ENCODE peak calls at places on chromosomes 4 and X, in five cellular contexts. G, E, W, H and O are unnamed samples.

GRCh38 chr4:133638702-133639101 is 489.6 kb downstream of the PCDH10 start:
- DNase-seq in G (no peak), E (no peak), W (no peak), H (no peak), O (no peak)

GRCh38 chr4:188596027-188596426 is 456.8 kb downstream of the TRIML1 start:
- DNase-seq in G (no peak), E (no peak), W (no peak), H (no peak), O (no peak)

GRCh38 chr4:571838-572572 is 4.1 kb downstream of the TMEM271 start:
- DNase-seq in G (no peak), E (no peak), W (no peak), H (no peak), O (no peak)

GRCh38 chrX:41716217-41716616 is 7.8 kb upstream of the GPR82 start:
- DNase-seq in G (no peak), E (no peak), W (no peak), H (no peak), O (no peak)

GRCh38 chr4:186621959-186622553 is 66.7 kb upstream of the MTNR1A start:
- DNase-seq in G (no peak), E (no peak), W (no peak), H (no peak), O (no peak)

GRCh38 chr4:11596989-11597388 is 168.3 kb upstream of the HS3ST1 start:
- DNase-seq in G (no peak), E (no peak), W (no peak), H (no peak), O (no peak)

GRCh38 chrX:17692709-17693346 is 44.5 kb upstream of the SCML1 start:
- DNase-seq in G (no peak), E (no peak), W (no peak), H (no peak), O (no peak)

GRCh38 chr4:125985856-125986255 is 671.1 kb downstream of the FAT4 start:
- DNase-seq in G (no peak), E (peak; percentile 20), W (no peak), H (no peak), O (no peak)

GRCh38 chr4:40214661-40215418 is 18.0 kb downstream of the RHOH start:
- DNase-seq in G (no peak), E (no peak), W (no peak), H (no peak), O (no peak)

DNA sequence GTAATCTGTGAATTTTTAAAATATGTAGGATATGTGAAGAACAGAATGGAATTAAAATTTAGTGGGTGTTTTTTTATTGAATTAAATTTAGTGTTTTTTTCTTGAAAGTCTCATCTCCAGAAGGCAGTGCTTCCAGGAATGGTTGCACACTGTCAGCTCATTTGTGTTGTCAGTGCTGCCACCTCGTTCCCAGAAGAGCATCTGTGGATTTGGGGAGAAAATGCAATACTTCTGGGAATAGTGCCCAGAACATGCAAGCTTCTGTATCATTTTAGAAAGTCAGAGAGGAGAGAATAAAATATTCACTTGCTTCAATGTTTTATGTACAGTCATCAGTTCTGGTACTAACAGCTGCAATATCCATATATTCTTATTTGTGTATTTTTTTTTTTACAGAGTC is 608.8 kb downstream of the PCDH7 start:
- DNase-seq in G (no peak), E (no peak), W (no peak), H (no peak), O (no peak)
- H3K27ac ChIP-seq in G (no peak overlapping the region), E (no peak overlapping the region), W (no peak overlapping the region), H (no peak overlapping the region), O (no peak overlapping the region)

GRCh38 chr4:88696620-88697019 is 1.0 kb downstream of the NAP1L5 start:
- DNase-seq in G (no peak), E (no peak), W (no peak), H (no peak), O (no peak)

GRCh38 chr4:88698539-88698938 is 910 bp upstream of the NAP1L5 start:
- DNase-seq in G (no peak), E (no peak), W (no peak), H (no peak), O (no peak)

GRCh38 chr4:88693792-88694191 is 3.8 kb downstream of the NAP1L5 start:
- DNase-seq in G (no peak), E (no peak), W (no peak), H (no peak), O (no peak)

GRCh38 chr4:88697113-88697512 is 516 bp downstream of the NAP1L5 start:
- DNase-seq in G (no peak), E (peak; percentile 45), W (no peak), H (peak; percentile 24), O (no peak)

GRCh38 chr4:88697588-88698329 is at the start of gene NAP1L5:
- DNase-seq in G (no peak), E (peak; percentile 81), W (peak; percentile 71), H (peak; percentile 82), O (no peak)
- H3K27ac ChIP-seq in G (peak within 1 kb of the TSS; percentile 28), E (peak within 1 kb of the TSS; percentile 86), W (peak within 1 kb of the TSS; percentile 72), H (peak within 1 kb of the TSS; percentile 66), O (no peak within 1 kb of the TSS)

GRCh38 chr4:53022162-53023100 is 160.3 kb downstream of the RASL11B start:
- DNase-seq in G (no peak), E (no peak), W (no peak), H (no peak), O (no peak)
- H3K27ac ChIP-seq in G (peak overlapping the region; percentile 60), E (no peak overlapping the region), W (peak overlapping the region; percentile 44), H (no peak overlapping the region), O (no peak overlapping the region)

GRCh38 chr4:123741906-123742305 is 345.3 kb downstream of the SPRY1 start:
- DNase-seq in G (no peak), E (no peak), W (no peak), H (no peak), O (no peak)

GRCh38 chr4:123744664-123745290 is 348.2 kb downstream of the SPRY1 start:
- DNase-seq in G (peak; percentile 39), E (peak; percentile 45), W (peak; percentile 33), H (no peak), O (no peak)

GRCh38 chr4:123740236-123740635 is 343.6 kb downstream of the SPRY1 start:
- DNase-seq in G (no peak), E (no peak), W (no peak), H (no peak), O (no peak)

GRCh38 chr4:123746981-123747380 is 350.4 kb downstream of the SPRY1 start:
- DNase-seq in G (no peak), E (no peak), W (no peak), H (no peak), O (no peak)

DNA sequence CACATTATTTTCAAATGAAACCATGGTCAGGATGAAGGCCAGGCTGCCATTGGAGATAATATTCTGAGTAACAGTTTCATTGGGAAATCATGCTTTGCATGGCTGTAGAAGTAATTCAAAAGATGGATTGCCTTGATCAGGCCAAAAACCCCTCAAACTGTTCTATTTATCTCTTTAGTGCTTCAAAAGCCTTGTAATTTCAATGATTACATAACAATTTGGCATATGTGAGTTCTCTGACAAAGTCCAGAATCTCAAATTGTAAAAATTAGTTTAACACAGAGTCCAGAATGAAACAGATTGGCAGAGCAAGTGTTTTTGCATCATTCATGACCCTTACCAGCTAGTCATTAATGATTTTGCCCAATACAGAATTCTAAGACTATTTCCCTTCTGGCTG is 347.2 kb downstream of the SPRY1 start:
- DNase-seq in G (no peak), E (no peak), W (no peak), H (no peak), O (no peak)
- H3K27ac ChIP-seq in G (no peak overlapping the region), E (no peak overlapping the region), W (no peak overlapping the region), H (no peak overlapping the region), O (no peak overlapping the region)

GRCh38 chr4:87353592-87353991 is 30.9 kb upstream of the HSD17B13 start:
- DNase-seq in G (peak; percentile 43), E (peak; percentile 56), W (peak; percentile 33), H (no peak), O (no peak)

GRCh38 chr4:87359258-87359657 is 31.7 kb downstream of the HSD17B11 start:
- DNase-seq in G (no peak), E (no peak), W (no peak), H (no peak), O (no peak)

GRCh38 chr4:87356832-87357526 is 34.0 kb downstream of the HSD17B11 start:
- DNase-seq in G (no peak), E (no peak), W (no peak), H (no peak), O (peak; percentile 64)

GRCh38 chr4:87354168-87355102 is 31.8 kb upstream of the HSD17B13 start:
- DNase-seq in G (no peak), E (no peak), W (no peak), H (no peak), O (no peak)
- H3K27ac ChIP-seq in G (peak overlapping the region; percentile 1), E (no peak overlapping the region), W (no peak overlapping the region), H (no peak overlapping the region), O (no peak overlapping the region)

DNA sequence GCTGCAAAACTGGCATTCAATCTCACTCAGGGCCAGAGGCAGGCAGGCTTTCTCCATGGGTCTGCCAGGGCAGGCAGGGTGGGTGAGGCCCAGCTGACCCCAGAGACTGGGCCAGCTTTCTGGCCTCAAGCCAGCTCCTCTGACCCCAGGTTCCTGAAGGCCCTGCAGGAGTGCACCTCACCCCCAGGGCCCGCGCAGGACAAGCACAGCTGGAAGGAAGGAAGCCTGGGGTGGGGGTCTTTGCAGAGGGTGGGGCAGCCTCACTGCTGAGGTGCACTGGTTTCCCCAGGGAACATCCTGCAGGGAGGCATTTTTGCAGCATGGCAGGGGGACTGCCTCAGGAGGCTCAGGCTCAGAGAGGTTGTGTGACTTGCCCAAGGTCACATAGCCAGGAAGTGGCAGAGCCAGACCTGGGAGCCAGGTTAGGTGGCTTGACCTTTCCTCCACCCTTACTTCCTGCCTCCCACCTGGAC is 31.5 kb upstream of the AFAP1 start:
- DNase-seq in G (no peak), E (no peak), W (no peak), H (no peak), O (no peak)
- H3K27ac ChIP-seq in G (no peak overlapping the region), E (no peak overlapping the region), W (no peak overlapping the region), H (peak overlapping the region; percentile 72), O (no peak overlapping the region)